ENCODE peak calls at places on chromosomes 5 and 9, in nine cellular contexts. X is NCI-H2171; T is effector memory CD8-positive, alpha-beta T cell; A is hippocampal formation; Y is NCI-H1417; B is GM12891; F is NCI-H1092 treated with DMSO at 0.1 percent for 48 hours; V is dorsolateral prefrontal cortex; N is A172. L is an unnamed sample.
A peak's percentile ranks its signal among the peaks of the same experiment; 100 is the strongest.

GRCh38 chr5:36398137-36398536 is 96.4 kb upstream of the RANBP3L start:
- DNase-seq in T (no peak), V (no peak), B (no peak), N (no peak), F (no peak), Y (peak; percentile 6), X (no peak), A (peak; percentile 59), L (peak; percentile 41)

GRCh38 chr5:174329738-174330137 is 284.2 kb downstream of the NSG2 start:
- DNase-seq in T (no peak), V (no peak), A (no peak), B (no peak), Y (no peak), N (no peak), F (no peak), X (no peak), L (no peak)

GRCh38 chr9:117104972-117105495 is 309.8 kb downstream of the ASTN2 start:
- DNase-seq in T (no peak), B (no peak), Y (no peak), N (no peak), A (no peak), V (no peak), F (no peak), X (no peak), L (no peak)

GRCh38 chr9:112361602-112362001 is 18.3 kb upstream of the HSDL2 start:
- DNase-seq in N (peak; percentile 29), Y (peak; percentile 22), V (no peak), B (no peak), X (peak; percentile 28), T (peak; percentile 24), F (peak; percentile 28), A (peak; percentile 26), L (no peak)

GRCh38 chr5:53219610-53220009 is 110.1 kb upstream of the MOCS2 start:
- DNase-seq in A (no peak), F (no peak), V (no peak), N (no peak), Y (no peak), B (no peak), T (no peak), X (no peak), L (no peak)

GRCh38 chr5:173448856-173449255 is 120.6 kb upstream of the STC2 start:
- DNase-seq in A (no peak), N (no peak), T (no peak), Y (no peak), B (no peak), X (no peak), F (no peak), V (no peak), L (no peak)

GRCh38 chr5:21195145-21195544 is 1207.1 kb upstream of the CDH18 start:
- DNase-seq in B (no peak), X (no peak), V (no peak), Y (peak; percentile 7), A (no peak), N (peak; percentile 12), F (no peak), T (no peak), L (no peak)

GRCh38 chr5:38662088-38662487 is 105.6 kb upstream of the LIFR start:
- DNase-seq in T (no peak), Y (no peak), B (no peak), N (no peak), V (no peak), X (no peak), A (no peak), F (no peak), L (no peak)

GRCh38 chr9:108272350-108272899 is 583.4 kb downstream of the ACTL7B start:
- DNase-seq in A (peak; percentile 20), V (peak; percentile 46), B (no peak), T (no peak), Y (peak; percentile 86), X (peak; percentile 14), N (peak; percentile 82), F (peak; percentile 88), L (peak; percentile 87)

GRCh38 chr5:72510610-72511121 is 3.5 kb upstream of the ZNF366 start:
- DNase-seq in B (no peak), V (peak; percentile 77), Y (no peak), N (peak; percentile 84), A (peak; percentile 67), T (no peak), F (no peak), X (no peak), L (peak; percentile 39)

GRCh38 chr5:19745247-19745646 is 242.8 kb downstream of the CDH18 start:
- DNase-seq in A (no peak), X (no peak), T (no peak), B (no peak), V (no peak), Y (peak; percentile 4), F (no peak), N (no peak), L (no peak)

GRCh38 chr5:77360381-77360780 is 131.7 kb downstream of the WDR41 start:
- DNase-seq in V (no peak), B (no peak), X (no peak), F (no peak), A (no peak), Y (no peak), T (no peak), N (no peak), L (no peak)

GRCh38 chr5:32506809-32507208 is 62.3 kb upstream of the ZFR start:
- DNase-seq in X (no peak), Y (no peak), F (no peak), B (no peak), V (no peak), A (no peak), T (no peak), N (peak; percentile 78), L (peak; percentile 77)

GRCh38 chr5:57488308-57488955 is 5.8 kb upstream of the ACTBL2 start:
- DNase-seq in B (no peak), Y (no peak), V (no peak), X (no peak), T (no peak), A (no peak), N (peak; percentile 78), F (no peak), L (no peak)

GRCh38 chr9:130962418-130963316 is 23.6 kb upstream of the FIBCD1 start:
- DNase-seq in N (peak; percentile 91), A (no peak), T (no peak), B (no peak), X (no peak), Y (no peak), V (no peak), F (no peak), L (peak; percentile 100)

GRCh38 chr5:56011835-56012234 is 17.1 kb upstream of the IL6ST start:
- DNase-seq in N (peak; percentile 77), X (no peak), A (no peak), T (no peak), V (no peak), F (no peak), Y (no peak), B (no peak), L (peak; percentile 57)

L was measured in RWPE1.